ENCODE peak calls at places on chromosomes 6 and 20, in six cellular contexts. Y, L, A, E, R and Q are unnamed samples.

GRCh38 chr6:63676412-63677114 is 41.0 kb downstream of the PHF3 start:
- DNase-seq in E (no peak), L (peak), Y (no peak), A (no peak), R (no peak), Q (no peak)

GRCh38 chr20:63686492-63687321 is 9.7 kb upstream of the TNFRSF6B start:
- DNase-seq in A (peak), E (no peak), Y (no peak), R (no peak), L (peak), Q (peak)

GRCh38 chr6:55176958-55177357 is 2.6 kb downstream of the HCRTR2 start:
- DNase-seq in R (no peak), A (peak), Y (no peak), L (peak), E (no peak), Q (no peak)

GRCh38 chr20:5835234-5835845 is 85.1 kb downstream of the SHLD1 start:
- DNase-seq in A (peak), R (no peak), Y (no peak), L (peak), E (no peak), Q (no peak)

GRCh38 chr20:61810709-61811565 is 254.7 kb downstream of the TAF4 start:
- DNase-seq in E (no peak), R (no peak), Y (no peak), A (no peak), L (no peak), Q (no peak)

GRCh38 chr6:64415936-64416335 is 780.3 kb downstream of the PHF3 start:
- DNase-seq in A (no peak), E (no peak), Y (no peak), L (peak), R (no peak), Q (no peak)

GRCh38 chr20:46211331-46211722 is 93.2 kb downstream of the CD40 start:
- DNase-seq in A (no peak), Y (no peak), L (no peak), R (no peak), E (no peak), Q (no peak)

GRCh38 chr6:4420160-4420865 is 284.9 kb upstream of the ECI2 start:
- DNase-seq in R (no peak), Y (no peak), A (no peak), E (no peak), L (no peak), Q (no peak)

GRCh38 chr6:145735356-145736165 is at the start of gene EPM2A:
- DNase-seq in A (peak), R (peak), L (peak), Y (peak), E (peak), Q (peak)

GRCh38 chr20:4066551-4066950 is 51.2 kb upstream of the RNF24 start:
- DNase-seq in E (no peak), R (no peak), L (no peak), A (no peak), Y (no peak), Q (no peak)
- TF ChIP-seq CTCF in E (no peak), R (no peak), L (no peak), A (no peak), Y (no peak), Q (no peak)

GRCh38 chr6:92159046-92159445 is 1260.3 kb downstream of the EPHA7 start:
- DNase-seq in E (no peak), L (no peak), A (no peak), Y (no peak), R (no peak), Q (no peak)
- TF ChIP-seq CTCF in E (no peak), L (no peak), A (no peak), Y (no peak), R (no peak), Q (no peak)

GRCh38 chr6:159960485-159960884 is 8.4 kb upstream of the IGF2R start:
- DNase-seq in Y (no peak), E (no peak), R (no peak), A (no peak), L (no peak), Q (no peak)
- TF ChIP-seq CTCF in Y (no peak), E (no peak), R (no peak), A (no peak), L (no peak), Q (no peak)

GRCh38 chr6:33826537-33826936 is 22.7 kb upstream of the MLN start:
- DNase-seq in E (no peak), L (no peak), R (no peak), A (no peak), Y (no peak), Q (no peak)
- TF ChIP-seq CTCF in E (no peak), L (no peak), R (no peak), A (peak), Y (no peak), Q (no peak)

GRCh38 chr6:131258010-131258652 is 122.9 kb downstream of the AKAP7 start:
- DNase-seq in L (no peak), R (no peak), E (no peak), Y (no peak), A (peak), Q (no peak)

GRCh38 chr6:131258816-131259476 is 123.7 kb downstream of the AKAP7 start:
- DNase-seq in E (no peak), R (no peak), L (no peak), Y (no peak), A (peak), Q (no peak)

GRCh38 chr6:131265939-131266338 is 130.7 kb downstream of the AKAP7 start:
- DNase-seq in Y (no peak), L (no peak), E (no peak), R (no peak), A (no peak), Q (no peak)

GRCh38 chr6:131257104-131257503 is 121.8 kb downstream of the AKAP7 start:
- DNase-seq in R (no peak), L (no peak), A (no peak), Y (no peak), E (no peak), Q (no peak)

GRCh38 chr6:131262060-131262459 is 126.8 kb downstream of the AKAP7 start:
- DNase-seq in R (no peak), E (no peak), Y (no peak), L (no peak), A (no peak), Q (no peak)
- TF ChIP-seq CTCF in R (no peak), E (no peak), Y (no peak), L (no peak), A (peak), Q (no peak)

DNA sequence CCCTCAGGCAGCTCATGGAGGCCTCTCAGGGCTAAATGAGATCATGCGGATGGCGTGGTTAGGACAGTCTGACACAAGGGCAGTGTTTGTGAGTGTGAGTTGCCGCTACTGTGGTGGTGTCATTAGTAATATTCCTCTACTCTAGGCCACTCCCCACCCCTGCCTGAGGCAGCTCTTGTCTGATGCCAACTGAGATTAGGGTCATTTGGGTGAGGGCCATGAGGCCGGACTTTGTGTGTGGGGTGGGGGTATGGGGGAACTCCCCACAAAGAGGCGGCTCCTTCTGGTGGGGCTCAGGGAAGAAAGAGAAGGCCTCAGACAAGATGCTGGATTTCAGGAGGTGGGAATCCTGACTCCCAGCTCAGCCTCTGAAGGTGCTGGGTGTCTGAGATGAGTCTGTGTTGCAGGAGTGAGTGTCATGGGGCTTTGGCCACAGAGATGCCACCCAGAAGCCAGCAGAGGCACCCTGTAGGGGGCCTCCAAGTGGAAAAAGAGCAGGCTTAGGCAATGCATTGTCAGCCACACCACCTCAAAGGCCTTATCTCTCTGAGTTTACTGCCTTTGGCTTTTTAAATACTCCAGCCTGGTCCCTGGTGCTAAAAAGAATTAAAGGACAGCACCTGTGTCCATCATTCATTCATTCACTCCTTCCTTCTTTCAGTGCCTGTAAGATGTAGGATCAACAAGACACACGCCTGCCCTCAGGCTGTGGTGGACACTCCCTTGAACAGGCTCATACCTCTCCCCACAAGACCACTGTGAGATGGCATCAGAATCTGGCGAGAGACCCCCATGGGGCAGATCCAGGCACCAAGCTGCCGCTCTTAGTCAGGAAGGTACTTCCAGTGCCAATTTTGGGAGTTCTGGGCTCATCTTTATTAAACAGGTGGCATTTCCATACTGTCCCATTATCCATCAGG is 175.2 kb downstream of the MRPL14 start:
- DNase-seq in Y (no peak), L (no peak), R (no peak), A (no peak), E (no peak), Q (no peak)
- TF ChIP-seq CTCF in Y (no peak), L (no peak), R (no peak), A (no peak), E (no peak), Q (no peak)

GRCh38 chr6:3239110-3239830 is 11.8 kb upstream of the TUBB2B start:
- DNase-seq in Y (no peak), L (no peak), E (no peak), A (peak), R (no peak), Q (no peak)
- TF ChIP-seq CTCF in Y (no peak), L (peak), E (no peak), A (peak), R (no peak), Q (no peak)

DNA sequence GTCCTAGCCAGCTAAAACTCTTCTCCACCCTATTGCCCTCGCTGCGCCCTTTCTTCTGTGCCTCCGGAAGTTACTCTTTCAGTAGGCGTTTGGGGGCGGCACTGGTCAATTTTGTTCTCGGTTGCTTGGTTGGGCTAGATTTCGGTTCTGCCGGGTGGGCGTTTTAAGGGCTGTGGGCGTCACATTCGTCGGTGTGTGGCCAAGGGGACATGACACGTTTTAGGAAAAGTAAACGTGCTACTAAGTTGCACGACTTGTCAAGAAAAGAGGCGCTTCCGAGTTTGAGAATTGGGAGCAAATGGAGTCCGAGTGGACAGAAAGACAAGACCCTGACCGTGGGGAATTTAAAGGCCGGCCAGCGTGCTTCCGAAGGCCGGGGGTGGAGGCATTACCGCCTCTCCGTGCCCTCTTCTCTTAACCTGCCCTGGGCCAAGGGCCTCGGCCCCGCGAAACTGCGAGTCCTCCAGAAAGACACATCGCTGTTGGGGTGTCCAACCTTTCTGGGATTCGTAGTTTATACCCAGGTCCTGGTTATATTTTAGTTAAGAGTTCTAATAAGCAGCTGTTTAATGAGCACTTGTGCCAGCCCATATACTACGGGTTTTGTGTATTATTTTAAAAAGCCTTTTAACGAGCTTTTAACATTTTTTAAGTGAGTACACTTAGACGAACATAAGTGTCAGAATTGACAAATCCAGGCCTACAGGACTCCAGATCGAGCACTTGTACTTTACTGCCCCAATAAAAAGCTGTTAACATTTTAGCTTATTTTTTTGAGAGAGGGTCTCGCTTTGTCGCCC is 664 bp upstream of the BAG6 start:
- DNase-seq in E (no peak), Y (peak), R (peak), L (no peak), A (no peak), Q (peak)
- TF ChIP-seq CTCF in E (no peak), Y (no peak), R (no peak), L (peak), A (peak), Q (no peak)

GRCh38 chr6:124738496-124738895 is 223.7 kb upstream of the RNF217 start:
- DNase-seq in L (no peak), R (no peak), A (no peak), E (no peak), Y (no peak), Q (no peak)
- TF ChIP-seq CTCF in L (no peak), R (no peak), A (no peak), E (no peak), Y (no peak), Q (no peak)

GRCh38 chr20:1448081-1448627 is 18.5 kb downstream of the NSFL1C start:
- DNase-seq in L (no peak), R (no peak), Y (no peak), A (no peak), E (no peak), Q (no peak)
- TF ChIP-seq CTCF in L (no peak), R (no peak), Y (no peak), A (no peak), E (no peak), Q (no peak)